ENCODE peak calls at places on chromosomes 3 and 15, in five cellular contexts. K is lung; R is amygdala; D is CD4-positive, alpha-beta T cell; M is GM19239. S is an unnamed sample.

GRCh38 chr3:102031834-102032233 is 182.5 kb downstream of the NFKBIZ start:
- DNase-seq in K (no peak), R (no peak), D (no peak), M (no peak), S (no peak)

GRCh38 chr3:114770874-114771273 is 376.2 kb downstream of the ZBTB20 start:
- DNase-seq in K (no peak), R (no peak), D (no peak), M (no peak), S (no peak)

GRCh38 chr3:42547401-42547945 is 34.3 kb downstream of the SEC22C start:
- DNase-seq in K (peak; percentile 74), R (peak; percentile 28), D (peak; percentile 65), M (peak; percentile 57), S (peak; percentile 17)

GRCh38 chr3:185936814-185937688 is 763 bp downstream of the TRA2B start:
- DNase-seq in K (peak; percentile 90), R (peak; percentile 70), D (peak; percentile 82), M (peak; percentile 44), S (peak; percentile 77)

GRCh38 chr3:33360136-33360825 is 79.9 kb downstream of the UBP1 start:
- DNase-seq in K (no peak), R (no peak), D (no peak), M (no peak), S (peak; percentile 24)

GRCh38 chr3:179068779-179069530 is 2.7 kb downstream of the ZMAT3 start:
- DNase-seq in K (no peak), R (no peak), D (peak; percentile 46), M (no peak), S (peak; percentile 23)

GRCh38 chr3:169542347-169542751 is 121.2 kb downstream of the MECOM start:
- DNase-seq in K (no peak), R (no peak), D (no peak), M (no peak), S (no peak)

GRCh38 chr15:80500021-80500420 is 95.8 kb downstream of the ARNT2 start:
- DNase-seq in K (no peak), R (no peak), D (no peak), M (no peak), S (no peak)

GRCh38 chr3:50274371-50275104 is 4.3 kb upstream of the LSMEM2 start:
- DNase-seq in K (peak; percentile 69), R (no peak), D (peak; percentile 69), M (peak; percentile 55), S (no peak)

GRCh38 chr15:101647251-101647650 is 4.9 kb downstream of the TM2D3 start:
- DNase-seq in K (no peak), R (no peak), D (no peak), M (no peak), S (no peak)